ENCODE peak calls at places on chromosome 2, in ten cellular contexts. E is heart right ventricle, G is spleen, C is NB4, X is heart left ventricle, A is hepatocyte, J is endothelial cell, I is Peyer's patch, K is A549, W is prostate gland. Z is an unnamed sample.

GRCh38 chr2:76120176-76120575 is 409.5 kb upstream of the GCFC2 start:
- DNase-seq in E (no peak), G (no peak), C (no peak), X (no peak), A (no peak), J (no peak), I (no peak), K (no peak), W (no peak), Z (peak)

GRCh38 chr2:54569745-54570296 is 113.7 kb downstream of the SPTBN1 start:
- DNase-seq in E (no peak), G (no peak), C (peak), X (no peak), A (no peak), J (no peak), I (peak), K (no peak), W (no peak), Z (no peak)

GRCh38 chr2:27441226-27441926 is 805 bp upstream of the KRTCAP3 start:
- DNase-seq in E (no peak), G (no peak), C (no peak), X (no peak), A (no peak), J (no peak), I (no peak), K (no peak), W (no peak), Z (no peak)

GRCh38 chr2:218419630-218420216 is 800 bp downstream of the VIL1 start:
- DNase-seq in E (no peak), G (no peak), C (no peak), X (no peak), A (no peak), J (no peak), I (no peak), K (no peak), W (no peak), Z (no peak)

GRCh38 chr2:26646986-26647672 is 6.0 kb upstream of the CIB4 start:
- DNase-seq in E (no peak), G (peak), C (no peak), X (no peak), A (no peak), J (no peak), I (no peak), K (no peak), W (no peak), Z (no peak)

GRCh38 chr2:153595939-153596338 is 117.4 kb upstream of the RPRM start:
- DNase-seq in E (no peak), G (no peak), C (no peak), X (no peak), A (no peak), J (no peak), I (no peak), K (peak), W (no peak), Z (peak)

GRCh38 chr2:68317971-68318685 is 1.6 kb downstream of the CNRIP1 start:
- DNase-seq in E (peak), G (no peak), C (no peak), X (no peak), A (no peak), J (no peak), I (no peak), K (no peak), W (no peak), Z (no peak)

GRCh38 chr2:126990605-126991532 is 92.2 kb downstream of the TEX51 start:
- DNase-seq in E (no peak), G (no peak), C (no peak), X (no peak), A (no peak), J (no peak), I (no peak), K (no peak), W (no peak), Z (no peak)

GRCh38 chr2:135021618-135022017 is 25.6 kb downstream of the MAP3K19 start:
- DNase-seq in E (no peak), G (no peak), C (no peak), X (no peak), A (no peak), J (no peak), I (no peak), K (peak), W (no peak), Z (no peak)

GRCh38 chr2:100619951-100620350 is 57.2 kb downstream of the PDCL3 start:
- DNase-seq in E (no peak), G (peak), C (no peak), X (no peak), A (no peak), J (no peak), I (peak), K (no peak), W (no peak), Z (no peak)

GRCh38 chr2:191499050-191499449 is 178.9 kb upstream of the NABP1 start:
- DNase-seq in E (no peak), G (no peak), C (no peak), X (no peak), A (no peak), J (no peak), I (no peak), K (no peak), W (no peak), Z (no peak)

GRCh38 chr2:96163768-96164429 is 18.7 kb upstream of the DUSP2 start:
- DNase-seq in E (no peak), G (peak), C (peak), X (no peak), A (no peak), J (no peak), I (peak), K (no peak), W (no peak), Z (no peak)

GRCh38 chr2:71070294-71071025 is 2.0 kb downstream of the NAGK start:
- DNase-seq in E (no peak), G (peak), C (peak), X (no peak), A (peak), J (no peak), I (peak), K (peak), W (no peak), Z (peak)

GRCh38 chr2:181823405-181823804 is 68.1 kb upstream of the ITPRID2 start:
- DNase-seq in E (no peak), G (no peak), C (no peak), X (no peak), A (no peak), J (no peak), I (no peak), K (no peak), W (no peak), Z (no peak)

GRCh38 chr2:133553251-133553650 is 15.0 kb downstream of the NCKAP5 start:
- DNase-seq in E (no peak), G (no peak), C (no peak), X (no peak), A (no peak), J (no peak), I (no peak), K (no peak), W (no peak), Z (no peak)

GRCh38 chr2:215552144-215552580 is 116.3 kb upstream of the FN1 start:
- DNase-seq in E (no peak), G (no peak), C (no peak), X (no peak), A (no peak), J (no peak), I (no peak), K (no peak), W (no peak), Z (no peak)
- TF ChIP-seq CTCF in E (no peak), G (no peak), C (no peak), X (no peak), A (no peak), J (no peak), I (no peak), K (no peak), W (no peak), Z (no peak)

GRCh38 chr2:74228772-74229171 is 30.4 kb downstream of the MTHFD2 start:
- DNase-seq in E (no peak), G (no peak), C (no peak), X (no peak), A (no peak), J (no peak), I (no peak), K (no peak), W (no peak), Z (no peak)
- TF ChIP-seq CTCF in E (no peak), G (no peak), C (no peak), X (no peak), A (no peak), J (no peak), I (no peak), K (no peak), W (no peak), Z (no peak)

GRCh38 chr2:25168256-25169072 is at the start of gene POMC:
- DNase-seq in E (no peak), G (peak), C (peak), X (peak), A (peak), J (peak), I (peak), K (peak), W (no peak), Z (no peak)
- TF ChIP-seq CTCF in E (no peak), G (no peak), C (no peak), X (no peak), A (no peak), J (no peak), I (no peak), K (no peak), W (peak), Z (no peak)

DNA sequence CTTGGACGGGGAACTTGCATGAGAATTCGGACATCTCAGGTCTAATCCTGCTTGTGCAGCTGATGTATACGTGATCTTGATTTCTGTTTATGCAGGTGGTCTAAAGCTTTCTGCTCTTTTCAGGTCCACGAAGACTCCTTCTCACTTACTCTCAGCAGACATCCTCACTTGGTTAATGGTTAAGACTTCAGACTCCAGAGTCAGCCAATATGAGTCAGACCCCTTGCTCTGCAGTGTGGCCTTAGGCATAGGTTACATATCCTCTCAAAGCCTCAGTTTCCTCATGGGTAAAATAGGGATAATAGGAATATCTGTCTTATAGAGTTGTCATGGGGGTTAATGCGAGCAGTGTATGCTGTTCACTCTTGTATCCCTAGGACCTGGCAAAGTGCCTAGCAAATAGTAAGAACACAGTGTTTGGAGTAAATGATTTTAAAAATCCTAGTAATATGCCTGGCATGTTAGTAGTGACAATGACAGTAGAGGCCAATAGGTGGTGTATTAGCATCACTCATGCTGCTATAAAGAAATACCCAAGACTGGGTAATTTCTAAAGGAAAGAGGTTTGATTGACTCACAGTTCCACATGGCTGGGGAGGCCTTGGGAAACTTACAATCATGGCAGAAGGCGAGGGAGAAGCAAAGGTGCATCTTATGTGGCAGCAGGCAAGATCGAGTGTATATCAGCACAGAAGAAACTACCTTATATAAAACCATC is 42.3 kb downstream of the XRCC5 start:
- DNase-seq in E (no peak), G (no peak), C (no peak), X (no peak), A (no peak), J (no peak), I (no peak), K (no peak), W (no peak), Z (no peak)
- TF ChIP-seq CTCF in E (no peak), G (no peak), C (no peak), X (no peak), A (peak), J (no peak), I (no peak), K (peak), W (no peak), Z (no peak)

GRCh38 chr2:80070587-80070986 is 234.0 kb downstream of the LRRTM1 start:
- DNase-seq in E (no peak), G (no peak), C (no peak), X (no peak), A (no peak), J (no peak), I (no peak), K (no peak), W (no peak), Z (no peak)
- TF ChIP-seq CTCF in E (no peak), G (no peak), C (no peak), X (no peak), A (no peak), J (no peak), I (no peak), K (no peak), W (no peak), Z (no peak)

GRCh38 chr2:231464576-231465540 is 574 bp upstream of the NCL start:
- DNase-seq in E (peak), G (peak), C (peak), X (peak), A (peak), J (peak), I (peak), K (no peak), W (peak), Z (no peak)
- TF ChIP-seq CTCF in E (no peak), G (peak), C (no peak), X (no peak), A (no peak), J (no peak), I (no peak), K (no peak), W (peak), Z (no peak)

Z was measured in MCF 10A.